ENCODE peak calls at places on chromosomes 13 and 19, in four cellular contexts. T is SK-N-MC, Y is iris pigment epithelial cell, I is HFF-Myc. D is an unnamed sample.

GRCh38 chr13:93151277-93151676 is 75.3 kb upstream of the GPC6 start:
- DNase-seq in Y (peak), T (peak), I (no peak), D (no peak)

GRCh38 chr19:1872807-1873523 is 9.6 kb upstream of the KLF16 start:
- DNase-seq in T (no peak), Y (no peak), I (no peak), D (no peak)

GRCh38 chr19:16841391-16841926 is 12.3 kb downstream of the SIN3B start:
- DNase-seq in T (no peak), I (no peak), Y (no peak), D (no peak)

GRCh38 chr19:6580313-6580712 is 10.6 kb downstream of the CD70 start:
- DNase-seq in Y (peak), T (no peak), I (peak), D (peak)

GRCh38 chr19:41847351-41848105 is 2.7 kb downstream of the DMRTC2 start:
- DNase-seq in Y (no peak), I (no peak), T (no peak), D (no peak)

GRCh38 chr19:56689198-56689597 is 17.6 kb upstream of the ZNF835 start:
- DNase-seq in Y (no peak), I (no peak), T (no peak), D (no peak)

GRCh38 chr13:92224052-92224821 is 825.8 kb downstream of the GPC5 start:
- DNase-seq in Y (peak), T (peak), I (no peak), D (no peak)

GRCh38 chr13:39527961-39528720 is 74.9 kb downstream of the LHFPL6 start:
- DNase-seq in T (no peak), Y (peak), I (peak), D (peak)

GRCh38 chr13:50082426-50083283 is 67.4 kb downstream of the KCNRG start:
- DNase-seq in T (no peak), I (peak), Y (peak), D (peak)

GRCh38 chr19:35704218-35704617 is at the start of gene ZBTB32:
- DNase-seq in I (peak), T (no peak), Y (peak), D (no peak)

GRCh38 chr13:106423530-106423929 is 111.9 kb downstream of the EFNB2 start:
- DNase-seq in Y (no peak), T (no peak), I (no peak), D (no peak)

GRCh38 chr19:29741776-29742175 is 26.7 kb upstream of the C19orf12 start:
- DNase-seq in I (no peak), T (no peak), Y (no peak), D (no peak)

GRCh38 chr19:10643166-10643967 is 10.8 kb upstream of the ILF3 start:
- DNase-seq in I (no peak), Y (no peak), T (no peak), D (no peak)

GRCh38 chr13:95784161-95784880 is 107.4 kb downstream of the DNAJC3 start:
- DNase-seq in Y (peak), T (no peak), I (peak), D (peak)

GRCh38 chr19:1817553-1818179 is 5.6 kb upstream of the ATP8B3 start:
- DNase-seq in I (no peak), Y (no peak), T (no peak), D (no peak)

GRCh38 chr19:52248256-52248655 is 21.1 kb upstream of the ZNF766 start:
- DNase-seq in I (no peak), T (no peak), Y (peak), D (no peak)

GRCh38 chr19:57789288-57789687 is 19.8 kb downstream of the ZNF586 start:
- DNase-seq in Y (no peak), T (no peak), I (no peak), D (no peak)

GRCh38 chr19:17811103-17811502 is 10.2 kb downstream of the INSL3 start:
- DNase-seq in Y (no peak), T (no peak), I (no peak), D (no peak)

GRCh38 chr13:87208636-87209035 is 462.5 kb upstream of the SLITRK5 start:
- DNase-seq in I (no peak), T (no peak), Y (no peak), D (no peak)

GRCh38 chr19:2902590-2903218 is 2.0 kb downstream of the ZNF57 start:
- DNase-seq in T (no peak), Y (no peak), I (no peak), D (no peak)

GRCh38 chr19:31071157-31071855 is 277.9 kb downstream of the TSHZ3 start:
- DNase-seq in Y (no peak), T (peak), I (no peak), D (no peak)

D was measured in SW 1271.